ENCODE peak calls at places on chromosome 20, in four cellular contexts. D, B, G and M are unnamed samples.

GRCh38 chr20:5674176-5674660 is 76.0 kb upstream of the SHLD1 start:
- DNase-seq in D (peak), B (no peak), G (no peak), M (no peak)

GRCh38 chr20:7379621-7380220 is 560.5 kb downstream of the HAO1 start:
- DNase-seq in B (no peak), D (no peak), G (no peak), M (no peak)

GRCh38 chr20:46394872-46395470 is 11.4 kb downstream of the ELMO2 start:
- DNase-seq in B (no peak), D (no peak), G (no peak), M (no peak)

GRCh38 chr20:20915855-20916254 is 190.3 kb downstream of the LINC00237 start:
- DNase-seq in B (no peak), G (no peak), D (no peak), M (no peak)

GRCh38 chr20:19903168-19903676 is 113.9 kb upstream of the NAA20 start:
- DNase-seq in D (peak), B (peak), G (no peak), M (no peak)

GRCh38 chr20:41782730-41783406 is 164.7 kb upstream of the CHD6 start:
- DNase-seq in G (no peak), B (no peak), D (no peak), M (no peak)

GRCh38 chr20:62208805-62209755 is 11.0 kb downstream of the HRH3 start:
- DNase-seq in B (no peak), G (no peak), D (no peak), M (no peak)

GRCh38 chr20:62955519-62956386 is 3.2 kb downstream of the SLC17A9 start:
- DNase-seq in D (no peak), G (no peak), B (peak), M (no peak)

GRCh38 chr20:63004607-63005211 is 2.1 kb downstream of the BHLHE23 start:
- DNase-seq in D (no peak), B (no peak), G (no peak), M (no peak)

GRCh38 chr20:63920226-63920625 is 25.3 kb downstream of the DNAJC5 start:
- DNase-seq in G (no peak), D (no peak), B (no peak), M (no peak)

GRCh38 chr20:47063407-47063806 is 168.8 kb downstream of the EYA2 start:
- DNase-seq in G (no peak), B (peak), D (no peak), M (no peak)

GRCh38 chr20:16576219-16576618 is 3.0 kb upstream of the KIF16B start:
- DNase-seq in D (no peak), G (no peak), B (no peak), M (no peak)

DNA sequence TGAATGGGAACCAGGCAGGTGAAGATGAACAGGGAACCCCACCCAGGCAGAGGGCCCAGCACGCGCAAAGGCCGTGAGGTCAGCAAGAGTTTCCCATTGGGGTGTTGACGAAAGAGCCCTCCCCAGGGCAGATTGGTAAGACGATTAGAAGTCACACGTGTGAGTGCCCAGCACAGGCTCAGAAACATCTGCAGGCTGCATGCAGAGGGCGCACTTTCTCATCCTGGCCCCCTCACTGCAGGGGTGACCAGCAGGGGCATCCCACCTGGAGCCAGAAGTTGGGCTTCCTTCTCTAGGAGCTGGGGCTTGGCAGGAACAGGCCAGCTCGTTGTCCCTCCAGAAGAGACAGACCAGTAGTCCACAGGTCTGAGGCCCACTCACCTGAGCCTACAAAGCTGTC is 38.4 kb downstream of the VSTM2L start:
- DNase-seq in D (no peak), B (no peak), G (no peak), M (no peak)
- TF ChIP-seq CTCF in D (no peak), B (no peak), G (no peak), M (peak)

GRCh38 chr20:32675223-32675975 is 1.7 kb upstream of the C20orf203 start:
- DNase-seq in D (no peak), G (no peak), B (no peak), M (no peak)
- TF ChIP-seq CTCF in D (no peak), G (no peak), B (no peak), M (no peak)

GRCh38 chr20:17679786-17680127 is 2.3 kb downstream of the RRBP1 start:
- DNase-seq in D (no peak), B (no peak), G (no peak), M (no peak)

GRCh38 chr20:17682103-17682888 is at the start of gene RRBP1:
- DNase-seq in B (peak), G (peak), D (peak), M (peak)

GRCh38 chr20:17680128-17680835 is 1.8 kb downstream of the RRBP1 start:
- DNase-seq in B (peak), D (no peak), G (no peak), M (peak)

GRCh38 chr20:17681741-17682102 is 320 bp downstream of the RRBP1 start:
- DNase-seq in G (no peak), D (no peak), B (no peak), M (no peak)

DNA sequence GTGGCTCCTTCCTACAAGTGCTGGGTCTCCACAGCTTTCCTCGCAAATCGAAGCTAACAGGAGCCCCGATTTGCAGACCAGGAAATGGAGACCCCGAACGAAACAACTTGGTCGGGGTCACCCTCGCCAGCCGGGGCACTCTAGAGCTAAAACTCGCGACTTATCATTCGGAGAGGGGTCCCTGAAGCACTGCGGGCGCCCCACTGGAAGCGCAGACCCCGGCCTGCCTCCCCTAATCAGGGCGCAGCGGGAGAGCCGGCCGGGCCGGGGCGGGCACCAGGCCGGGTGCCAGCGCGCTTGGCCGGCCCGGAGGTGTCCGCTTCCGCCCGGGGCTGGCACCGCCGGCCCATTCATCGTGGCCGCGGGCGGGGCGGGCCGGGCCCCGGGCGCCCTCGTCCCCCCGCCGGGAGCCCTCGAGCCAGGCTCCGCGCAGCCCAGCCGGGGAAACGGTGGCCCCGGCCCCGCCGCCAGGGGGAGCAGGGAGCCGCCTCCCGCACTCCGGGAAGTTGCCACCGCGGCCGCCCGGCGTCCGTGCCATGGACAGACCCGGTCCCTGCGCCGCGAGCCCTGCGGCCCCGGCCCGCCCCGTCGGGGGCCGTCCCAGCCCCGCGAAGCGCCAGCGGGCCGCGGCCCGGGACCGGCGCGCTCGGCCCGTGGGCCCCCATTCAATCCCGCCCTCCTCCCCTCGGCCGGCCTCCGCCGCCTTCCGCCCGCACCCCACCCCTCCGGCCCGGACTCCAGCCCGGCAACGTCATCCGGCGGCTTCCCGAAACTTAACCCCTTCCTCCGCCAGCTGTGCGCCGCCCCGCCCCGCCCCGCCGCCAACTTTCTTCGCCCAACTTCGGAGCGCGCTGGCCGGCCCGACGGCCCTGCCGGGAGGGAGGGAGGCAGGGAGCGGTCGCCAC is 954 bp downstream of the RRBP1 start:
- DNase-seq in G (peak), B (peak), D (peak), M (peak)
- TF ChIP-seq CTCF in G (peak), B (peak), D (peak), M (peak)

DNA sequence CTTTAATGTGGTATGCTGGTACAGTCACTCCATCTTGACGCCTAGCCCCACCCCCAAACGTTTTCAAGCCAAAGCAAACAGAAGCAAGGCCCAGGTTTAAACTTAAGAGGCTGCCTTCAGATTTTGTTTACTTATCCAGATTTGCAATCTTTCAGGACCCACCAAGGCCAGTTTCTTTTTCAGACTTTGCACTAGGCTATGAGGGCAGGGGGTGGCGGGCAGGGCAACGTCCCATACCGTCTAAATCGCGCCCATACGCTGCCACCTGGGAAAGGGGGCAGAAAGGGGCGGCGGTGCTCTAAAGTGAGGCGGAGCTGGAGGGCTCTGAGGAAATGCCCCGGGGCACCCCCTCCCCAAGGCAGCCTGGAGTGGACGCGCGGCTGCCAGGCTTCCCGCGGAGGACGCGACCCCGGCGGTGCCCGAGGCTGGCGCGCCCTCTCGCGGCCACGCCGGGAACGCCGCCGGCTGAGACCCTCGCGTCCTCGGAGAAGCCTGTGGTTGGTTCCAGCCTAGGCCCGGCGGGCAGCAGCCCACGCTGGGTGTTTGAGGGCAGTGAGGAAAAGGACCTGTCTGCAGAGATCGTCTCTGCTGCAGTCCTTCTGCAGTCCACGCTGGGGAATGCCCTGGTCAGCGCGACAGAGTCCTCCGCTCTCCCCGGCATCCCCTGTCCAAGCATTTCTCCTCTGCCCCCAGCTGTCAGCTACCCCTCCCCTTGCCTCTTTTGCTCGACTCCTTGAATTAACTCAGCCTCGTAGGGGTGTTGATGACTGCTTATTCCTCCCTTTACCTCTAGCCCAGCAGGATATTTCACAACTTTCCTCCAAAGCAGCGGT is 129.2 kb upstream of the PRND start:
- DNase-seq in G (no peak), B (peak), D (peak), M (peak)
- TF ChIP-seq CTCF in G (peak), B (peak), D (peak), M (peak)

GRCh38 chr20:56945901-56946300 is 316.8 kb downstream of the TFAP2C start:
- DNase-seq in G (no peak), D (no peak), B (no peak), M (no peak)

GRCh38 chr20:56943946-56944345 is 314.8 kb downstream of the TFAP2C start:
- DNase-seq in B (no peak), G (no peak), D (no peak), M (no peak)

GRCh38 chr20:56941101-56941686 is 312.1 kb downstream of the TFAP2C start:
- DNase-seq in D (no peak), G (no peak), B (no peak), M (no peak)

GRCh38 chr20:56944546-56944945 is 315.4 kb downstream of the TFAP2C start:
- DNase-seq in D (no peak), B (no peak), G (no peak), M (no peak)

GRCh38 chr20:56945057-56945456 is 316.0 kb downstream of the TFAP2C start:
- DNase-seq in D (no peak), B (no peak), G (no peak), M (no peak)
- TF ChIP-seq CTCF in D (no peak), B (no peak), G (no peak), M (no peak)

GRCh38 chr20:45306431-45306982 is at the start of gene RBPJL:
- DNase-seq in B (no peak), D (peak), G (no peak), M (peak)

GRCh38 chr20:45309075-45309474 is 976 bp upstream of the MATN4 start:
- DNase-seq in B (no peak), D (no peak), G (no peak), M (no peak)

GRCh38 chr20:45305262-45305661 is 1.4 kb upstream of the RBPJL start:
- DNase-seq in B (no peak), G (no peak), D (no peak), M (no peak)

GRCh38 chr20:45307076-45307645 is 521 bp downstream of the RBPJL start:
- DNase-seq in B (no peak), D (peak), G (no peak), M (no peak)

DNA sequence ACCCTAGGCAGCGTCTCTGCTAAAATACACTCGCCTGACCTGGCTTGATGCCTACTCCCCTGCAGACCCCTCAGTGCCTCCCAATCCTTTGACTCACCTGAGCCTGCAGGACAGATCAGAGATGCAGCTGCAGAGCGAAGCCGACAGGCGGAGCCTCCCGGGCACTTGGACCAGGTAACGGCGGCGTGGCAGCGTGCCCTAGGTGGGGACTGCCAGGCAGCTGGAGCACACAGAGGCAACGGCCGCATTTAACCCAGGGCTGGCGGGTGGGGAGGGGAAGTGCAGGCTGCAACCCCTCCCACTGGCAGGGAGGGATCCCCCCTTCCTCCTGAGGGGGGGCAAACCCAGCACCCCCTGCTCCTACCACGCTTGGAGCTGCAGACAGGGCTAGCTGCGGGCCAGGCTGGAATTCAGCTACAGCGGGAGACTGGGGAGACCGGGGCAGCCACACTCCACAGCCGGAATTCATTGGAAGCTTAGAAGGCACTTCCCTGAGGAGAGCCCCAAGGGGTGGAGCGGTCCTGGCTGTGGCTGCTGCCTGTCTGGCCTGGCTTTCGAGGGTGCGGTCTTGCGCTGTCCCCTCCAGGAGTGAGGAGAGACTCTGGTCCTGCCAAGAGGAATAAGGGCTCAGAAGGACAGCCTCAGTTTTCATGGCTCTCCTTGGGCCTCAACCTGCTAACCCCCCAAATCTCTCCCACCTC is at the start of gene MATN4:
- DNase-seq in G (no peak), B (no peak), D (peak), M (no peak)
- TF ChIP-seq CTCF in G (no peak), B (no peak), D (no peak), M (no peak)

DNA sequence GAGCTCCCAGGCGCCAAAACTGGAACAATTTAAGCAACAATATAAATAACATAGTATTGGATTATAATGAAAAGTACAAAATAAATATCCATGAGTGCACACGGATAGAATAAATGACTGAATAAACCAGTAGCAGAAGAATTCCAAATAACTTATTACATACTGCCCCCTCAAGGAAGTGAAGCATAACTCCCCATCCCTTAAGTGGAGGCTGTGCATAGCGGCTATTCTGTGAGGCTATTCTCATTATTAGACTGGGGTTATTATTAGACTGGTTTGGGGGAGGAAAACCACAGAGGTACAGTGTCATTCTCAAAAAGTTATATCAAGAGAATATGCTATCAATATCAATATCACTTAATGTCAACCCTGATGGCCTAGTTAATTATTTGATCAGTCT is 94.4 kb upstream of the SIRPA start:
- DNase-seq in B (no peak), G (no peak), D (no peak), M (no peak)
- TF ChIP-seq CTCF in B (no peak), G (peak), D (no peak), M (peak)

GRCh38 chr20:1648101-1648500 is 9.5 kb downstream of the SIRPG start:
- DNase-seq in G (no peak), B (no peak), D (no peak), M (no peak)
- TF ChIP-seq CTCF in G (no peak), B (no peak), D (no peak), M (no peak)

GRCh38 chr20:40535816-40536215 is 153.2 kb downstream of the MAFB start:
- DNase-seq in D (no peak), G (no peak), B (no peak), M (no peak)

GRCh38 chr20:40536866-40537265 is 152.2 kb downstream of the MAFB start:
- DNase-seq in D (no peak), B (no peak), G (no peak), M (no peak)

GRCh38 chr20:40532103-40532502 is 156.9 kb downstream of the MAFB start:
- DNase-seq in B (no peak), G (no peak), D (no peak), M (no peak)
- TF ChIP-seq CTCF in B (no peak), G (no peak), D (no peak), M (peak)

GRCh38 chr20:17611290-17611539 is 41.3 kb downstream of the DSTN start:
- DNase-seq in G (no peak), D (peak), B (no peak), M (no peak)

GRCh38 chr20:17612975-17613327 is 43.1 kb downstream of the DSTN start:
- DNase-seq in D (no peak), B (peak), G (no peak), M (no peak)

GRCh38 chr20:17610566-17611289 is 40.9 kb downstream of the DSTN start:
- DNase-seq in D (peak), B (peak), G (no peak), M (no peak)

GRCh38 chr20:17612287-17612974 is 42.6 kb downstream of the DSTN start:
- DNase-seq in B (no peak), G (no peak), D (no peak), M (no peak)

GRCh38 chr20:17611540-17612286 is 41.8 kb downstream of the DSTN start:
- DNase-seq in G (no peak), B (peak), D (no peak), M (no peak)
- TF ChIP-seq CTCF in G (no peak), B (peak), D (no peak), M (peak)